ENCODE peak calls at places on chromosomes 12 and 14, in eight cellular contexts. Z, C, G, T, K, B, P and V are unnamed samples.

GRCh38 chr12:68240975-68241374 is 12.4 kb downstream of the IL22 start:
- DNase-seq in P (no peak), K (no peak), Z (no peak), T (peak), G (no peak), B (peak), C (no peak), V (peak)

GRCh38 chr12:85280138-85280983 is at the start of gene ALX1:
- DNase-seq in Z (no peak), G (no peak), C (peak), P (no peak), B (no peak), K (no peak), T (peak), V (no peak)

GRCh38 chr14:32399920-32400319 is 70.8 kb downstream of the AKAP6 start:
- DNase-seq in K (no peak), C (no peak), T (no peak), B (no peak), P (no peak), Z (no peak), G (no peak), V (no peak)

GRCh38 chr12:111247083-111247783 is 121.7 kb downstream of the PHETA1 start:
- DNase-seq in B (no peak), T (no peak), P (no peak), G (no peak), K (no peak), C (peak), Z (no peak), V (no peak)

GRCh38 chr14:66228267-66228970 is 257.8 kb upstream of the CCDC196 start:
- DNase-seq in C (no peak), K (no peak), T (no peak), P (no peak), Z (no peak), B (peak), G (no peak), V (no peak)

GRCh38 chr12:108612788-108613282 is 15.0 kb upstream of the TMEM119 start:
- DNase-seq in C (no peak), B (no peak), K (no peak), T (no peak), Z (no peak), P (no peak), G (no peak), V (no peak)

GRCh38 chr12:6215932-6216494 is 15.8 kb downstream of the CD9 start:
- DNase-seq in K (no peak), C (no peak), T (peak), Z (no peak), P (peak), G (no peak), B (no peak), V (peak)

GRCh38 chr12:120126635-120127005 is 10.1 kb upstream of the RAB35 start:
- DNase-seq in B (peak), K (no peak), T (peak), Z (no peak), C (no peak), P (no peak), G (no peak), V (peak)

GRCh38 chr12:67430708-67431335 is 161.7 kb downstream of the CAND1 start:
- DNase-seq in K (no peak), T (no peak), Z (no peak), B (no peak), P (peak), G (no peak), C (peak), V (peak)

GRCh38 chr14:28936601-28937000 is 170.0 kb downstream of the FOXG1 start:
- DNase-seq in Z (no peak), C (no peak), T (no peak), B (no peak), P (no peak), G (no peak), K (no peak), V (no peak)

GRCh38 chr14:81625343-81625742 is 91.7 kb upstream of the SEL1L start:
- DNase-seq in C (no peak), K (no peak), P (no peak), T (no peak), G (no peak), B (no peak), Z (no peak), V (no peak)

GRCh38 chr12:131454418-131455217 is 256.3 kb upstream of the SFSWAP start:
- DNase-seq in T (no peak), Z (no peak), P (no peak), B (peak), G (peak), C (peak), K (peak), V (no peak)

GRCh38 chr12:131860472-131861260 is 32.5 kb downstream of the MMP17 start:
- DNase-seq in C (peak), T (peak), Z (no peak), G (no peak), K (peak), P (peak), B (no peak), V (no peak)

GRCh38 chr12:113468365-113469223 is 3.1 kb downstream of the LHX5 start:
- DNase-seq in B (no peak), P (no peak), T (no peak), Z (no peak), C (no peak), G (no peak), K (no peak), V (no peak)

GRCh38 chr12:123614531-123614930 is 12.6 kb downstream of the DDX55 start:
- DNase-seq in T (no peak), Z (no peak), G (no peak), B (no peak), K (no peak), C (no peak), P (peak), V (no peak)

GRCh38 chr14:70234066-70234950 is 45.6 kb upstream of the SLC8A3 start:
- DNase-seq in C (no peak), K (no peak), T (no peak), G (no peak), Z (no peak), B (no peak), P (no peak), V (no peak)

GRCh38 chr14:64753999-64754398 is 49.8 kb downstream of the PLEKHG3 start:
- DNase-seq in P (no peak), G (no peak), K (no peak), T (no peak), C (no peak), B (no peak), Z (no peak), V (no peak)

GRCh38 chr14:80996049-80996901 is 40.9 kb downstream of the TSHR start:
- DNase-seq in B (peak), G (no peak), Z (peak), C (no peak), K (peak), P (peak), T (peak), V (peak)

GRCh38 chr12:76266797-76267196 is 81.4 kb downstream of the BBS10 start:
- DNase-seq in C (peak), P (no peak), K (no peak), B (no peak), G (no peak), T (no peak), Z (no peak), V (no peak)

GRCh38 chr12:4591180-4591687 is 29.2 kb downstream of the DYRK4 start:
- DNase-seq in C (no peak), G (no peak), Z (no peak), K (no peak), P (no peak), B (no peak), T (peak), V (no peak)

GRCh38 chr12:12028668-12029402 is 41.9 kb upstream of the BCL2L14 start:
- DNase-seq in K (no peak), C (no peak), P (no peak), T (no peak), B (no peak), G (no peak), Z (no peak), V (no peak)

GRCh38 chr14:50058112-50058511 is 58.3 kb downstream of the VCPKMT start:
- DNase-seq in C (no peak), T (no peak), K (no peak), G (no peak), Z (no peak), B (no peak), P (no peak), V (no peak)

GRCh38 chr14:101228949-101229541 is 325.5 kb upstream of the RTL1 start:
- DNase-seq in B (no peak), G (no peak), Z (no peak), P (no peak), K (no peak), T (no peak), C (no peak), V (no peak)

GRCh38 chr12:39777465-39777864 is 157.9 kb upstream of the ABCD2 start:
- DNase-seq in C (no peak), K (no peak), B (no peak), P (no peak), G (no peak), T (no peak), Z (no peak), V (no peak)

GRCh38 chr12:10235761-10236631 is 23.3 kb downstream of the GABARAPL1 start:
- DNase-seq in P (no peak), C (peak), B (no peak), Z (peak), G (peak), K (peak), T (no peak), V (no peak)

GRCh38 chr12:53090559-53090958 is 6.9 kb upstream of the IGFBP6 start:
- DNase-seq in T (no peak), C (no peak), Z (no peak), G (no peak), K (peak), P (no peak), B (no peak), V (no peak)

GRCh38 chr14:99347561-99347960 is 75.6 kb upstream of the BCL11B start:
- DNase-seq in T (no peak), B (no peak), C (no peak), P (no peak), K (no peak), G (no peak), Z (no peak), V (no peak)